ENCODE peak calls at places on chromosomes 4 and X, in nine cellular contexts. Y is foreskin fibroblast, D is left ventricle myocardium inferior, M is choroid plexus epithelial cell, T is lower lobe of right lung, E is PC-3, R is A549, C is sigmoid colon, U is transverse colon. V is an unnamed sample.
A peak's percentile ranks its signal among the peaks of the same experiment; 100 is the strongest.

GRCh38 chr4:123740236-123740635 is 343.6 kb downstream of the SPRY1 start:
- DNase-seq in T (no peak), U (no peak), E (no peak), R (no peak), Y (no peak), M (peak; percentile 18), D (no peak), C (no peak), V (peak; percentile 10)

GRCh38 chrX:15988661-15989603 is 134.3 kb upstream of the AP1S2 start:
- DNase-seq in C (no peak), R (peak; percentile 2), T (no peak), E (peak; percentile 53), U (no peak), M (peak; percentile 53), Y (peak; percentile 84), D (no peak), V (peak; percentile 66)

GRCh38 chr4:183097251-183098079 is 1.6 kb upstream of the WWC2 start:
- DNase-seq in M (peak; percentile 54), U (peak; percentile 11), R (no peak), C (no peak), T (peak; percentile 52), Y (no peak), D (peak; percentile 26), E (no peak), V (peak; percentile 29)

GRCh38 chr4:101306225-101306624 is 41.1 kb downstream of the PPP3CA start:
- DNase-seq in D (no peak), R (no peak), T (peak; percentile 54), C (no peak), U (no peak), Y (no peak), E (no peak), M (no peak), V (peak; percentile 51)

GRCh38 chr4:80309301-80310004 is 26.1 kb upstream of the CFAP299 start:
- DNase-seq in R (peak; percentile 6), Y (peak; percentile 91), T (no peak), C (no peak), D (no peak), U (no peak), E (peak; percentile 77), M (peak; percentile 86), V (peak; percentile 93)

GRCh38 chrX:71930298-71930697 is 19.7 kb downstream of the NHSL2 start:
- DNase-seq in R (no peak), C (no peak), D (no peak), T (no peak), Y (peak; percentile 41), E (no peak), M (no peak), U (no peak), V (no peak)

GRCh38 chr4:15906024-15906443 is 32.5 kb downstream of the FGFBP1 start:
- DNase-seq in E (peak; percentile 96), R (peak; percentile 90), C (no peak), T (peak; percentile 84), U (peak; percentile 84), Y (no peak), M (no peak), D (peak; percentile 18), V (no peak)

GRCh38 chr4:93771640-93772411 is 56.7 kb upstream of the ATOH1 start:
- DNase-seq in C (no peak), Y (no peak), T (no peak), M (peak; percentile 1), D (no peak), E (peak; percentile 23), R (no peak), U (no peak), V (no peak)

GRCh38 chrX:53188763-53189162 is 36.2 kb downstream of the KDM5C start:
- DNase-seq in U (no peak), D (no peak), C (no peak), E (no peak), M (peak; percentile 23), R (no peak), T (no peak), Y (peak; percentile 29), V (no peak)

GRCh38 chr4:181030961-181031360 is 1212.2 kb upstream of the TENM3 start:
- DNase-seq in R (no peak), M (peak; percentile 12), C (no peak), E (peak; percentile 34), D (no peak), T (no peak), U (no peak), Y (no peak), V (peak; percentile 59)

GRCh38 chrX:39896951-39897740 is 200.6 kb downstream of the BCOR start:
- DNase-seq in C (no peak), Y (peak; percentile 82), M (peak; percentile 57), E (peak; percentile 72), R (peak; percentile 38), D (peak; percentile 37), U (no peak), T (peak; percentile 49), V (peak; percentile 64)

GRCh38 chrX:23435575-23435974 is 100.9 kb downstream of the PTCHD1 start:
- DNase-seq in Y (no peak), C (no peak), R (no peak), T (no peak), U (no peak), E (no peak), M (no peak), D (no peak), V (no peak)

DNA sequence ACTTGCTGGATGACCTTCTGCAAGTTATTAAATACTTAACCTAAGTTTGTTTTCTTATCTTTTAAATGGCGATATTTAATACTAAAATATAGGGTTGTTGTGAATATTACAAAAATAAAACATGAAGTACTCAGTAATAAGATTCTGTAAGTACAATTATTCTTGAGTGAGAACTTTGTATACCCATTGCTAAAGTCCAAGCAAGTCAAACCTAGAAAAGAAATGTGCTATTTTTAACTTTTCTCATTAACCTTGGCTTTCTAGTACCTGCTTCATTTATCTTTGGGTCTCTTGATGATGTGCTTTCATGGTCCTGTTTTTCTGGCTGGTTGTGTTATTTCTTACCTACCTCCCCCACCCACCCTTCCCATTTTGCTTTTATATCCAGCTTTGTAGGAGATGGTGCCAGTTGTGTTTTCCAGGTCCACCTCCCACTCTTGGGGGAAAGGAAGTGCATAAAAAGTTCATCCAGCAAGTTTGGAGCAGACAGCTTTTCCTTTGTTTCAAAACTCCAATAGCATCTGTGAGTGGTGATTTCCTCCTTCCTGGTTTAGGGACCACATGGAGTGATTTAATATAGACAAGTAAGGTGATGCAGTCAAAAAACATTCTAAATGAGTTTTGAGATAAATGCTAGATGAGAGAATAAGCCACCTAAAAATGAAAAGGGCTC is 7.5 kb upstream of the CXCL8 start:
- DNase-seq in D (no peak), M (no peak), U (no peak), Y (no peak), R (no peak), T (no peak), E (peak; percentile 7), C (no peak), V (no peak)
- H3K4me3 ChIP-seq in D (no peak overlapping the region), M (no peak overlapping the region), U (no peak overlapping the region), Y (no peak overlapping the region), R (no peak overlapping the region), T (no peak overlapping the region), E (no peak overlapping the region), C (no peak overlapping the region), V (no peak overlapping the region)

GRCh38 chr4:52657630-52658501 is 1.2 kb downstream of the USP46 start:
- DNase-seq in D (no peak), Y (peak; percentile 82), M (peak; percentile 75), R (peak; percentile 9), C (peak; percentile 65), E (peak; percentile 47), T (no peak), U (no peak), V (peak; percentile 59)

GRCh38 chr4:52659016-52659721 is at the start of gene USP46:
- DNase-seq in R (peak; percentile 52), T (peak; percentile 84), C (peak; percentile 86), U (peak; percentile 82), E (peak; percentile 77), Y (peak; percentile 93), M (peak; percentile 71), D (peak; percentile 87), V (peak; percentile 70)

GRCh38 chr4:52657317-52657629 is 1.8 kb downstream of the USP46 start:
- DNase-seq in Y (no peak), M (no peak), D (no peak), R (no peak), C (no peak), T (no peak), E (no peak), U (no peak), V (no peak)

GRCh38 chr4:52659722-52660261 is 691 bp upstream of the USP46 start:
- DNase-seq in Y (peak; percentile 66), E (peak; percentile 35), D (peak; percentile 81), T (peak; percentile 71), M (peak; percentile 31), C (peak; percentile 81), U (peak; percentile 68), R (peak; percentile 21), V (peak; percentile 29)

DNA sequence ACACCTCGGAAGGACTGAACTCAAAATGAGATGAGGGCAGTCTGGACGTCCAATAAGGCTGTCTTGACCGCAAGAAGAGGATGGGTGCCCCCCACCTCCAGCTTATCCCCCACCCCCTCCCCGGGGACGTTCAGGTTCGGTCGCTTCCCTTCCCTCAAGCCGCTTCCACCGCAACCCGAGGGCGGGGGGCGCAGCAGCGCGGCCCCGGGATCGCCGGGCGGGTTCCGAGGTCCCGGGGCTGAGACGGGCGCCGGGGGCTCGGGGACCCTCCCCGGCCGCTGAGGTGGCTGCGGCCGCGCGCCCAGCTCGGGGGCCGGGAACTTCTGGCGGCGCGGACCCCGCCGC is 458 bp downstream of the USP46 start:
- DNase-seq in Y (peak; percentile 16), M (no peak), R (no peak), T (no peak), U (no peak), D (no peak), C (peak; percentile 66), E (no peak), V (no peak)
- TF ChIP-seq CTCF in Y (no peak), M (no peak), R (no peak), T (no peak), U (no peak), D (no peak), C (no peak), E (no peak), V (no peak)

DNA sequence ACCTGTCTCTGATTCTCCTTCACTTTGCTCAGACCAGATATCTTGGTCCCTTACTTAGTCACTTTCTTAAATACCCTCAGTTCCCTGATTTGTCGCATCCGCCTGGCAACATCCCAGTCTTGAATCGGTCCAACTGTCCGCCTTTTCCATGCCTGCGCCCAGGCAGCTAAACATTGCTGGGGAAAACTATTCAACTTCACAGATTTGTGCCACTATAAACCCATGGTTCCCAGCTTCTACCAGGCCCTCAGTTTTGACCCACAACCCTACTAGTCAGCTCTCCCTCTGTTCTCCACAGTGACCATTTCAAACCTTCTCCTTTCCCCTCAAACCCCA is 451 bp upstream of the FGD1 start:
- DNase-seq in M (no peak), Y (no peak), U (no peak), E (no peak), R (no peak), D (no peak), T (no peak), C (no peak), V (no peak)
- H3K4me3 ChIP-seq in M (peak overlapping the region; percentile 67), Y (peak overlapping the region; percentile 73), U (no peak overlapping the region), E (peak overlapping the region; percentile 84), R (peak overlapping the region; percentile 88), D (peak overlapping the region; percentile 76), T (peak overlapping the region; percentile 62), C (peak overlapping the region; percentile 53), V (peak overlapping the region; percentile 55)

DNA sequence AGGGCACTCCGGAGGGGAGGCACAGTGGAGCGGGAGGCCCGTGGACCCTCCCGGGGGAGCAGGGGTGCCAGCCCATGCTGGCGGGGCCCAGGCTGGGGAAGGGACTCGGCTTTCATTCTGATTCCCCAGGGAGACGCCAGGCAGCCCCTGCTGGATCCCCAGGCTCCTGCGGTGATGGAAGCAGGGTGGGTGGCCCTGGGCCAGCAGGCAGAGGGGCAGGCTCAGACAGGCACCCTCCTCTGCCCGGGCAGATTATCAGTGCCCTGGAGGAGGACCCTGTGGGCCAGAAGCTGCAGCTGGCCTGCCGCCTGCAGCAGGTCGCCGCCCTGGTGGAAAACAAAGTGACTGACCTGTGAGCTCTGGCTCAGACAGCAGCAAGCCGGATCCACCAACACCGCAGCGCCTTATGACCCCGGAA is 2.1 kb upstream of the SRPK3 start:
- DNase-seq in Y (no peak), U (no peak), C (no peak), D (no peak), E (no peak), M (no peak), T (no peak), R (peak; percentile 25), V (no peak)
- TF ChIP-seq CTCF in Y (no peak), U (no peak), C (no peak), D (no peak), E (peak; percentile 39), M (no peak), T (no peak), R (no peak), V (no peak)